ENCODE peak calls at places on chromosomes 5 and 9, in four cellular contexts. Z is upper lobe of left lung, K is endothelial cell of umbilical vein, H is body of pancreas. Q is an unnamed sample.

GRCh38 chr5:171207256-171207866 is 101.7 kb upstream of the TLX3 start:
- DNase-seq in H (no peak), Z (no peak), K (peak; percentile 72), Q (peak; percentile 63)

GRCh38 chr9:109683521-109683920 is 96.5 kb upstream of the PALM2AKAP2 start:
- DNase-seq in K (no peak), Z (no peak), H (no peak), Q (no peak)

GRCh38 chr5:35736280-35736679 is 118.6 kb downstream of the SPEF2 start:
- DNase-seq in K (no peak), Z (no peak), H (no peak), Q (no peak)

GRCh38 chr5:124528838-124529237 is 217.6 kb downstream of the ZNF608 start:
- DNase-seq in K (no peak), H (no peak), Z (no peak), Q (no peak)

GRCh38 chr9:97437151-97437550 is 25.3 kb downstream of the TDRD7 start:
- DNase-seq in Z (no peak), H (no peak), K (no peak), Q (no peak)

GRCh38 chr5:155616779-155617392 is 603.3 kb downstream of the KIF4B start:
- DNase-seq in Z (no peak), K (no peak), H (peak; percentile 31), Q (peak; percentile 54)

GRCh38 chr9:108950168-108950567 is 16.0 kb downstream of the ABITRAM start:
- DNase-seq in H (no peak), Z (no peak), K (peak; percentile 85), Q (no peak)

GRCh38 chr9:95754533-95755420 is 120.7 kb upstream of the ERCC6L2 start:
- DNase-seq in Z (no peak), H (no peak), K (no peak), Q (no peak)

GRCh38 chr5:1251678-1252580 is 26.7 kb downstream of the SLC6A18 start:
- DNase-seq in K (no peak), H (no peak), Z (peak; percentile 79), Q (no peak)

GRCh38 chr5:9774472-9775079 is 144.4 kb upstream of the TAS2R1 start:
- DNase-seq in Z (no peak), H (no peak), K (no peak), Q (no peak)

GRCh38 chr5:176789873-176790615 is 20.3 kb upstream of the UNC5A start:
- DNase-seq in H (no peak), K (no peak), Z (peak; percentile 58), Q (no peak)

GRCh38 chr5:93789173-93790070 is 48.0 kb upstream of the POU5F2 start:
- DNase-seq in K (peak; percentile 56), Z (no peak), H (no peak), Q (no peak)

GRCh38 chr5:1276930-1277329 is 17.9 kb downstream of the TERT start:
- DNase-seq in H (no peak), Z (peak; percentile 69), K (no peak), Q (no peak)

GRCh38 chr9:82882133-82882532 is 180.8 kb downstream of the RASEF start:
- DNase-seq in K (peak; percentile 24), Z (no peak), H (no peak), Q (no peak)

GRCh38 chr9:88056876-88057275 is 81.4 kb downstream of the SPATA31C2 start:
- DNase-seq in K (no peak), H (no peak), Z (no peak), Q (no peak)

GRCh38 chr5:169065400-169065799 is 235.5 kb downstream of the SLIT3 start:
- DNase-seq in Z (no peak), K (no peak), H (no peak), Q (no peak)

GRCh38 chr9:1721219-1721618 is 293.9 kb upstream of the SMARCA2 start:
- DNase-seq in Z (no peak), H (no peak), K (no peak), Q (no peak)

GRCh38 chr5:76337949-76338589 is 65.0 kb upstream of the IQGAP2 start:
- DNase-seq in Z (no peak), H (peak; percentile 72), K (peak; percentile 33), Q (peak; percentile 66)

GRCh38 chr9:98108540-98109031 is 10.4 kb downstream of the TRIM14 start:
- DNase-seq in Z (no peak), H (no peak), K (no peak), Q (peak; percentile 39)

GRCh38 chr9:120655005-120655622 is 59.2 kb downstream of the MEGF9 start:
- DNase-seq in H (no peak), Z (no peak), K (no peak), Q (peak; percentile 6)

GRCh38 chr5:76642390-76643040 is 19.3 kb upstream of the F2RL2 start:
- DNase-seq in K (peak; percentile 82), H (no peak), Z (no peak), Q (no peak)

GRCh38 chr5:141617128-141617527 is 1.7 kb downstream of the DIAPH1 start:
- DNase-seq in Z (no peak), K (no peak), H (no peak), Q (no peak)

GRCh38 chr5:137146402-137146889 is 352.7 kb downstream of the SPOCK1 start:
- DNase-seq in K (peak; percentile 54), Z (no peak), H (no peak), Q (no peak)

GRCh38 chr5:181243521-181244307 is at the start of gene RACK1:
- DNase-seq in Z (peak; percentile 88), K (peak; percentile 95), H (peak; percentile 91), Q (peak; percentile 93)

GRCh38 chr5:19240150-19240549 is 747.9 kb downstream of the CDH18 start:
- DNase-seq in Z (no peak), H (no peak), K (peak; percentile 21), Q (no peak)

GRCh38 chr5:178069909-178070308 is 43.4 kb upstream of the N4BP3 start:
- DNase-seq in Z (no peak), K (peak; percentile 41), H (peak; percentile 67), Q (peak; percentile 77)

GRCh38 chr5:78527054-78527884 is 121.3 kb downstream of the LHFPL2 start:
- DNase-seq in K (peak; percentile 99), H (peak; percentile 60), Z (no peak), Q (no peak)

GRCh38 chr5:112154940-112155686 is 264.0 kb downstream of the EPB41L4A start:
- DNase-seq in H (no peak), Z (no peak), K (no peak), Q (no peak)

GRCh38 chr5:74622122-74622521 is 18.4 kb downstream of the ENC1 start:
- DNase-seq in K (no peak), Z (no peak), H (no peak), Q (no peak)

GRCh38 chr9:1637401-1637800 is 377.7 kb upstream of the SMARCA2 start:
- DNase-seq in H (no peak), Z (no peak), K (no peak), Q (no peak)

GRCh38 chr5:179257190-179257741 is 88.0 kb downstream of the ADAMTS2 start:
- DNase-seq in H (no peak), Z (peak; percentile 77), K (no peak), Q (no peak)

DNA sequence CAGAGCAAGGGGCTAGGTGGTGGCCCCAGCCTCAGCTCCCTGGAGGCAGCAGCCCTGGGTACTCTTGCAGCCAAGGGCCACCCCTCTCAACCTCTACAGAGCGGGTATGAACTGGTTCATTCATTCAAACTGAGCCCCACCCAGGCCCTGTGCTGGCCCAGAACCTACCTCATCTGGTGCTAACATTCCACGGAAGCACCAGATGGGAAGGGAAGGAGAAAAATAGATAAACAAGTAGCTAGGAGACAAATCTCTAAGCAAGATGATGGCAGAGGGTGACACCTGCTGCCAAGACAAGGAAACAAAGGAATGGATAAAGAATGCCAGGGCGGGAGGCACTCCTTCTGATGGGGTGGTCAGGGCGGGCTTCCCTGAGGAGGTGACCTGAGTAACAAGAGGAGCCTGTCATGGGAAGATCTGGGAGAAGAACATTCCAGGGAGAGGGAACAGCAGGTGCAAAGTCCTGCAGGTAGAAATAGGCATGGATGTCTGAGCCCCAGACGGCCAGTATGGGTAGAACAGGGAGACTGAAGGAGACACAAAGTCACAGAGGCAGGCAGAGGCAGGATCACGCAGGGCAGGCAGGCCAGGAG is 6.1 kb downstream of the ST6GALNAC4 start:
- DNase-seq in H (no peak), Z (no peak), K (peak; percentile 50), Q (no peak)
- TF ChIP-seq CTCF in H (no peak), Z (no peak), K (no peak), Q (peak; percentile 16)

GRCh38 chr5:73419414-73420390 is 28.9 kb downstream of the FOXD1 start:
- DNase-seq in Z (peak; percentile 85), H (peak; percentile 29), K (no peak), Q (no peak)
- H3K4me3 ChIP-seq in Z (no peak overlapping the region), H (no peak overlapping the region), K (no peak overlapping the region), Q (no peak overlapping the region)

DNA sequence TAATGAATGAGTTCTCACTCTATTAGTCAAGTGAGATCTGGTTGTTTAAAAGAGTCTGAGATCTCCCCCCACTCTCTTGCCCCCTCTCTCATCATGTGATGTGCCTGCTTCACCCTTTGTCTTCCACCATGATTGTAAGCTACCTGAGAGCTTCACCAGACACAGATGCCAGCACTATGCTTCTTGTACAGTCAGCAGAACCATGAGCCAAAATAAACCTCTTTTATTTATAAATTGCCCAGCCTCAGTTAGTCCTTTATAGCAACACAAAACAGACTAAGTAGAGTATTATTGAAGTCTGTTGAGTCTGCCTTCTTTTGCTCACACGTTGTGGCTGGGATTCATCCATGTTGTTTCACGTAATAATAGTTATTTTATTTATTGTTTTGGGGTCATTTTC is 14.3 kb downstream of the CYSTM1 start:
- DNase-seq in H (no peak), K (no peak), Z (no peak), Q (no peak)
- TF ChIP-seq POLR2A in H (no peak), K (no peak), Z (no peak), Q (no peak)

GRCh38 chr9:126448865-126449577 is 122.4 kb downstream of the MVB12B start:
- DNase-seq in H (no peak), K (no peak), Z (no peak), Q (no peak)
- TF ChIP-seq CTCF in H (no peak), K (no peak), Z (no peak), Q (no peak)

GRCh38 chr9:32526707-32527048 is 682 bp upstream of the RIGI start:
- DNase-seq in K (no peak), H (no peak), Z (no peak), Q (no peak)

GRCh38 chr9:32526042-32526706 is at the start of gene RIGI:
- DNase-seq in H (peak; percentile 95), Z (peak; percentile 89), K (peak; percentile 97), Q (peak; percentile 89)

GRCh38 chr9:32523910-32524309 is 2.1 kb downstream of the RIGI start:
- DNase-seq in K (no peak), H (no peak), Z (no peak), Q (no peak)

GRCh38 chr9:32524558-32525461 is 1.2 kb downstream of the RIGI start:
- DNase-seq in H (peak; percentile 86), Z (no peak), K (no peak), Q (peak; percentile 29)

DNA sequence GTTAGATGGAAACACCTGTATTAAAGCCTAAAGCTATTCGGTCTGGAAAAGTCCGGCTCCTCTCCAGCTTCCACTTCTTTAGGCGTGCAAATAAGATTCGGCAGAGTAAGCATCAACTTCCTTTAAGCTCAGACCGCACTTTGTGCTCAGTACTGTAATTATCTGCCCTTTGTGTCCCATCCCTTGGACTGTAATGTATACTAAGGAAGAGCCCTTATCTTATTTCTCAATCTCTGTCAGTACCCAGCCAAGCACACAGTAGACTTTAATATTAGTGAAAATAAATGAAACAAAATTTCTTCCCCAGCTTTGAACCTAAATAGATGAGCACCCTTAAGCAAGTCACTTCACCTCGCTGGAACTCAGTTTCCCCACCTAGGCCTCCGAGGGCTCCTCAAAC is 490 bp downstream of the RIGI start:
- DNase-seq in Z (no peak), K (no peak), H (no peak), Q (peak; percentile 51)
- H3K4me3 ChIP-seq in Z (peak overlapping the region; percentile 73), K (peak overlapping the region; percentile 88), H (peak overlapping the region; percentile 60), Q (peak overlapping the region; percentile 86)

GRCh38 chr5:43286623-43287022 is 26.6 kb downstream of the HMGCS1 start:
- DNase-seq in Z (no peak), K (no peak), H (no peak), Q (no peak)
- TF ChIP-seq POLR2A in Z (no peak), K (no peak), H (no peak), Q (no peak)

GRCh38 chr5:158877124-158877581 is 222.6 kb downstream of the EBF1 start:
- DNase-seq in Z (no peak), H (no peak), K (no peak), Q (no peak)
- TF ChIP-seq CTCF in Z (no peak), H (no peak), K (no peak), Q (no peak)

Q was measured in NB4.